ENCODE peak calls at places on chromosomes 16 and 17, in four cellular contexts. One of them, this sample, is unnamed.
A peak's percentile ranks its signal among the peaks of the same experiment; 100 is the strongest.

GRCh38 chr16:67666538-67667433 is at the start of the genes C16orf86 and ENKD1:
- DNase-seq in effector memory CD4-positive, alpha-beta T cell: peak; percentile 62
- DNase-seq in heart left ventricle: peak; percentile 93
- DNase-seq in neural progenitor cell: peak; percentile 96
- DNase-seq in this sample: peak; percentile 80

GRCh38 chr16:2090819-2091721 is 43.3 kb downstream of the TSC2 start:
- DNase-seq in heart left ventricle: no peak
- DNase-seq in neural progenitor cell: peak; percentile 96
- DNase-seq in effector memory CD4-positive, alpha-beta T cell: no peak
- DNase-seq in this sample: peak; percentile 86

GRCh38 chr17:67285360-67285759 is 40.4 kb upstream of the HELZ start:
- DNase-seq in neural progenitor cell: no peak
- DNase-seq in effector memory CD4-positive, alpha-beta T cell: no peak
- DNase-seq in heart left ventricle: no peak
- DNase-seq in this sample: no peak

GRCh38 chr17:65519471-65519870 is 42.0 kb downstream of the AXIN2 start:
- DNase-seq in effector memory CD4-positive, alpha-beta T cell: no peak
- DNase-seq in neural progenitor cell: no peak
- DNase-seq in heart left ventricle: no peak
- DNase-seq in this sample: no peak

GRCh38 chr16:1097800-1098199 is 1.8 kb upstream of the C1QTNF8 start:
- DNase-seq in neural progenitor cell: no peak
- DNase-seq in heart left ventricle: peak; percentile 88
- DNase-seq in effector memory CD4-positive, alpha-beta T cell: no peak
- DNase-seq in this sample: peak; percentile 96

GRCh38 chr17:64732336-64733006 is 70.4 kb upstream of the SMURF2 start:
- DNase-seq in neural progenitor cell: no peak
- DNase-seq in effector memory CD4-positive, alpha-beta T cell: no peak
- DNase-seq in heart left ventricle: peak; percentile 66
- DNase-seq in this sample: no peak

GRCh38 chr17:37065486-37066321 is 117.0 kb downstream of the AATF start:
- DNase-seq in neural progenitor cell: no peak
- DNase-seq in effector memory CD4-positive, alpha-beta T cell: no peak
- DNase-seq in heart left ventricle: no peak
- DNase-seq in this sample: no peak

GRCh38 chr17:45227631-45228120 is 6.0 kb downstream of the FMNL1 start:
- DNase-seq in effector memory CD4-positive, alpha-beta T cell: no peak
- DNase-seq in neural progenitor cell: no peak
- DNase-seq in heart left ventricle: no peak
- DNase-seq in this sample: no peak

GRCh38 chr17:67779098-67779672 is 46.1 kb upstream of the BPTF start:
- DNase-seq in heart left ventricle: peak; percentile 62
- DNase-seq in effector memory CD4-positive, alpha-beta T cell: no peak
- DNase-seq in neural progenitor cell: peak; percentile 65
- DNase-seq in this sample: no peak

GRCh38 chr16:70777973-70778406 is 23.0 kb downstream of the VAC14 start:
- DNase-seq in neural progenitor cell: no peak
- DNase-seq in effector memory CD4-positive, alpha-beta T cell: no peak
- DNase-seq in heart left ventricle: no peak
- DNase-seq in this sample: no peak

GRCh38 chr16:68200120-68200783 is 35.7 kb downstream of the ESRP2 start:
- DNase-seq in heart left ventricle: no peak
- DNase-seq in neural progenitor cell: no peak
- DNase-seq in effector memory CD4-positive, alpha-beta T cell: no peak
- DNase-seq in this sample: no peak

GRCh38 chr16:55701442-55702319 is 45.9 kb downstream of the SLC6A2 start:
- DNase-seq in neural progenitor cell: peak; percentile 70
- DNase-seq in heart left ventricle: peak; percentile 79
- DNase-seq in effector memory CD4-positive, alpha-beta T cell: no peak
- DNase-seq in this sample: peak; percentile 35

GRCh38 chr16:66052745-66053144 is 313.7 kb upstream of the CDH5 start:
- DNase-seq in effector memory CD4-positive, alpha-beta T cell: no peak
- DNase-seq in heart left ventricle: no peak
- DNase-seq in neural progenitor cell: no peak
- DNase-seq in this sample: no peak

GRCh38 chr17:60077672-60078519 is 825 bp downstream of the HEATR6 start:
- DNase-seq in heart left ventricle: no peak
- DNase-seq in effector memory CD4-positive, alpha-beta T cell: no peak
- DNase-seq in neural progenitor cell: peak; percentile 10
- DNase-seq in this sample: no peak

GRCh38 chr17:64615025-64615677 is 47.0 kb downstream of the SMURF2 start:
- DNase-seq in effector memory CD4-positive, alpha-beta T cell: no peak
- DNase-seq in neural progenitor cell: no peak
- DNase-seq in heart left ventricle: no peak
- DNase-seq in this sample: no peak

GRCh38 chr17:1058423-1059130 is 61.6 kb downstream of the TIMM22 start:
- DNase-seq in heart left ventricle: peak; percentile 87
- DNase-seq in effector memory CD4-positive, alpha-beta T cell: no peak
- DNase-seq in neural progenitor cell: peak; percentile 29
- DNase-seq in this sample: no peak

GRCh38 chr17:9488556-9488955 is 87.1 kb downstream of the STX8 start:
- DNase-seq in neural progenitor cell: no peak
- DNase-seq in heart left ventricle: no peak
- DNase-seq in effector memory CD4-positive, alpha-beta T cell: no peak
- DNase-seq in this sample: no peak

GRCh38 chr16:72530434-72530833 is 358.5 kb upstream of the PMFBP1 start:
- DNase-seq in neural progenitor cell: no peak
- DNase-seq in heart left ventricle: no peak
- DNase-seq in effector memory CD4-positive, alpha-beta T cell: no peak
- DNase-seq in this sample: no peak

GRCh38 chr17:28225271-28225670 is 93.7 kb upstream of the TMEM97 start:
- DNase-seq in neural progenitor cell: no peak
- DNase-seq in heart left ventricle: no peak
- DNase-seq in effector memory CD4-positive, alpha-beta T cell: no peak
- DNase-seq in this sample: no peak

GRCh38 chr17:49618112-49618611 is 42.5 kb downstream of the NXPH3 start:
- DNase-seq in heart left ventricle: no peak
- DNase-seq in neural progenitor cell: no peak
- DNase-seq in effector memory CD4-positive, alpha-beta T cell: no peak
- DNase-seq in this sample: no peak

GRCh38 chr17:35291802-35292201 is 48.9 kb downstream of the SLFN5 start:
- DNase-seq in effector memory CD4-positive, alpha-beta T cell: no peak
- DNase-seq in neural progenitor cell: no peak
- DNase-seq in heart left ventricle: no peak
- DNase-seq in this sample: no peak

GRCh38 chr17:50154604-50155003 is 4.1 kb upstream of the PPP1R9B start:
- DNase-seq in heart left ventricle: no peak
- DNase-seq in effector memory CD4-positive, alpha-beta T cell: no peak
- DNase-seq in neural progenitor cell: no peak
- DNase-seq in this sample: no peak

DNA sequence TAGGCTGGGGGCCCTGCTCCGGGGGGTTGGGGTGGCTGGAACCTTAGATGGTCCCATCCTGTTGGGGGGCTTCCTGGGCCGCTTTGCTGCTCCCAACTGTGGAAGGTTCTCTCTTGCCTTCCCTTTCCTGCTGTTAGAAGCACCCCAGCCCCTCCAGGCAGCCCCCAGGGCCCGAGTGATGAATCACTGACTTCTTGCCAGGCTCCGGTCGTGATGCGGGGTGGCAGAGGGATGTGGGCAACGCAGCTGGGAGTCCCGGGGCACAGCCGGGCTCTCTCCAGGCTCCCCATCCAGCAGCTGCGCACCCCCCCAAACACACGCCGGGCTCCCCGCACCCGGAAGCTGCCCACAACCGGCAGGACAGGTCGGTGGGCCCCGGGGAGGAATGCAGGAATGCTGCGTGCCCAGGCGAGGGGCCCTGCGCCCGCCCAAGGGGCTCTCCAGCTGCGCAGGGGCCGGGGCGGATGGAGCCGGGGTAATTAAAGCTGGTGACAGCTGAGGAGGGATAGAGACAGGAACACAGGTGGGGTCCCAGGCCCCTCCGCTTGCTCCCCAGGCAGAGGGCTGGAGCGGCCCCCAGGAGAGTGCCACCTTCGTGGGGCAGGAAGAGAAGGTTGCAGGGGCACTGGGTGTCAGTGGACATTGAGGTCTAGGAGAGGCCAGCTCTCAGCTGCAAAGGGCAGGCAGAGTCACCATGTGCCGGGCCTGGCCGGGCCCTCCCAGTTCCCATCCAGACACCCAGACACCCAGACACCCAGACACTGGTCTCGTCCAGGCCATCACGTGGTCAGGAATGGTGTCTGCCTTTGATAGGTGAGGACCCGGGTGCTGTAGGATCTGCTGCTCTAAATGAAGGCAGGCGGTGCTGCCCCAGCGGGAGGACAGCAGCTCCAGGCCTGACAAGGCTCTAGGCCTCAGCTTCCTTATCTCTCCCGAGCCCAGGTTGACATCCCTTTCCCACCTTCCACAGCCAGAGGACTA is 15.0 kb upstream of the SLC38A10 start:
- DNase-seq in effector memory CD4-positive, alpha-beta T cell: no peak
- DNase-seq in neural progenitor cell: no peak
- DNase-seq in heart left ventricle: no peak
- DNase-seq in this sample: no peak
- H3K4me3 ChIP-seq in effector memory CD4-positive, alpha-beta T cell: no peak overlapping the region
- H3K4me3 ChIP-seq in neural progenitor cell: no peak overlapping the region
- H3K4me3 ChIP-seq in heart left ventricle: peak overlapping the region; percentile 56
- H3K4me3 ChIP-seq in this sample: no peak overlapping the region

GRCh38 chr16:87499189-87499486 is 6.3 kb upstream of the ZCCHC14 start:
- DNase-seq in heart left ventricle: no peak
- DNase-seq in effector memory CD4-positive, alpha-beta T cell: no peak
- DNase-seq in neural progenitor cell: no peak
- DNase-seq in this sample: no peak

GRCh38 chr16:87501117-87501516 is 8.3 kb upstream of the ZCCHC14 start:
- DNase-seq in neural progenitor cell: no peak
- DNase-seq in effector memory CD4-positive, alpha-beta T cell: no peak
- DNase-seq in heart left ventricle: no peak
- DNase-seq in this sample: no peak

GRCh38 chr16:87505834-87506233 is 13.0 kb upstream of the ZCCHC14 start:
- DNase-seq in neural progenitor cell: no peak
- DNase-seq in effector memory CD4-positive, alpha-beta T cell: no peak
- DNase-seq in heart left ventricle: no peak
- DNase-seq in this sample: no peak

GRCh38 chr16:87498324-87499188 is 5.7 kb upstream of the ZCCHC14 start:
- DNase-seq in heart left ventricle: no peak
- DNase-seq in effector memory CD4-positive, alpha-beta T cell: no peak
- DNase-seq in neural progenitor cell: no peak
- DNase-seq in this sample: no peak

DNA sequence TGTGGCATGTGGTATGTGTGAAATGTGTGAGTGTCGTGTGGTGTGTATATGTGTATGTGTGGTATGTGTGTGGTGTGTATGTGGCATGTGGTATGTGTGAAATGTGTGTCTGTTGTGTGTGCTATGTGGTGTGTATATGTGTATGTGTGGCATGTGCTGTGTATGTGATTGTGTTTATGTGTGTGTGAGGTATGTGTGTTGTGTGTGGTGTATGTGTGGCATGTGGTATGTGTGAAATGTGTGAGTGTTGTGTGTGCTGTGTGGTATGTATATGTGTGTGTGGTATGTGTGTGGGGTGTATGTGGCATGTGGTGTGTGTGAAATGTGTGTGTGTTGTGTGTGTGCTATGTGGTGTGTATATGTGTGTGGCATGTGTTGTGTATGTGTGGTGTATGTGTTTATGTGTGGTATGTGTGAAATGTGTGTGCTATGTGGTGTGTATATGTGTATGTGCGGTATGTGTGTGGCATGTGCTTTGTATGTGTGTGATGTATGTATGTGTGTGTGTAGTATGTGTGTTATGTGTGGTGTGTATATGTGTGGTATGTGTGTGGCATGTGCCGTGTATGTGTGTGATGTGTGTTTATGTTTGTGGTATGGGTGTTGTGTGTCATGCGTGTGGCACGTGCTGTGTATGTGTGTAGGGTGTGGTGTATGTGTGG is 9.6 kb upstream of the ZCCHC14 start:
- DNase-seq in effector memory CD4-positive, alpha-beta T cell: no peak
- DNase-seq in neural progenitor cell: no peak
- DNase-seq in heart left ventricle: no peak
- DNase-seq in this sample: no peak
- H3K4me1 ChIP-seq in effector memory CD4-positive, alpha-beta T cell: no peaks in the 10 kb centered on the region
- H3K4me1 ChIP-seq in neural progenitor cell: no peaks in the 10 kb centered on the region
- H3K4me1 ChIP-seq in heart left ventricle: no peaks in the 10 kb centered on the region
- H3K4me1 ChIP-seq in this sample: no peaks in the 10 kb centered on the region

DNA sequence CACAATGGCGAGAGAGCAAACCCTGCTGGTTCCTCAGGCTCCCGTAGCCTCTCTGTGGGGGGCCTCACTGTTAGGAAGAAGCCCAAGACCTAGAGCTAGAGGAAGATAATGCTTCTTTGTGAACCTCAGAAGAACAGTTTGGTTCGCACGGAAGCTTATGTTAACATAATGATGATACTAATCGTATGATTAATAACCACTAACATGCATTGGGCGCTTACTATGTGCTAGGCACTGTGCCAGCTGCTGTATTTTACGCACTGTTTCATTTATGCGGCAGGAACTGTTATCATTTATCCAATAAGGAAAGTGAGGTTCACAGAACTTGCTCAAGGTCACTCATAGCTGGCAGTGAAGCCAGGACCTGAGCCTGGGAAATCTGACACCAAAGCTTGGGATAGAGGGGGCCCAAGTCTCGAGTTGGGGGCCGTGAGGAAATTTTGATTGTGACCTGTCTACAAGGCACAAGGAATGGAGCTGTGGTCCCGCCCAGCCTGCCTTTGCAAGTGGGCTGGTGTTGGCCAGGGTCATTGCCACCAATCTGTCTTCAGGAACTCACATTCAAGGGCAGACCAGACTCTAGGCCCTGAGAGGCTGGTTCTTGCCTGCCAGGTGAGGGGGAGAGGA is 6.8 kb downstream of the PRCD start:
- DNase-seq in heart left ventricle: no peak
- DNase-seq in effector memory CD4-positive, alpha-beta T cell: no peak
- DNase-seq in neural progenitor cell: no peak
- DNase-seq in this sample: no peak
- H3K4me3 ChIP-seq in heart left ventricle: no peak overlapping the region
- H3K4me3 ChIP-seq in effector memory CD4-positive, alpha-beta T cell: no peak overlapping the region
- H3K4me3 ChIP-seq in neural progenitor cell: no peak overlapping the region
- H3K4me3 ChIP-seq in this sample: no peak overlapping the region

DNA sequence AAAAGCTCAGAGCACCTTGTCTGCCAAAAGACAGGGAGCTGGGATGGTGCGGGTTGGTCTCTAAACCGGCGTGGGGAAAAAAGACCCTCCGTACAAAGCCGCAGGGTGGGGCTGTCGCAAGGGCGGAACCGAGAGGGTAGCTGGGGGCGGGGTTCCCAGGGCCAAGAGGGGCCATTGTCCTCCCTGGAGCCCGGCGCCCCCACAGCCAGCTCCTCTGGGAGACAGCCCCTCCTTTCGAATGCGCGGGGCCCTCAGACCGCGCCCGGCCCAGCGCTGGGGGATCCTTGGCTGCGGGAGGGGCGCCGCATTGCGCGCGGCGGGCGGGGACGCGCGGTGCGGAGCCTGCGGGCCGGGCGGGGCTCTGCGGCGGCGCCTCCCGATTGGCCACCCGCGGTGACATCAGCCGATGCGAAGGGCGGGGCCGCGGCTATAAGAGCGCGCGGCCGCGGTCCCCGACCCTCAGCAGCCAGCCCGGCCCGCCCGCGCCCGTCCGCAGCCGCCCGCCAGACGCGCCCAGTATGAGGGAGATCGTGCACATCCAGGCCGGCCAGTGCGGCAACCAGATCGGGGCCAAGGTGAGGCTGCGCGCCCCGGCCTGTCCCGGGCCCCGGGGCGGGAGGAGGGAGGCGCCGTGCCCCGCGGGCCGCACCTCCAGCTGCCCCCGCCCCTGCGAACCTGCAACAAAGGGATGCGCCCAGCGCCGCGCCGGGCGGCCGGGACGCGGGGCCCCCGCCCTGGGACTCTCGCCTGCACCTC is at the start of gene TUBB3:
- DNase-seq in effector memory CD4-positive, alpha-beta T cell: no peak
- DNase-seq in heart left ventricle: peak; percentile 90
- DNase-seq in neural progenitor cell: peak; percentile 95
- DNase-seq in this sample: no peak
- H3K4me1 ChIP-seq in effector memory CD4-positive, alpha-beta T cell: peaks cover 67% of the 10 kb centered on the region
- H3K4me1 ChIP-seq in heart left ventricle: peaks cover 19% of the 10 kb centered on the region
- H3K4me1 ChIP-seq in neural progenitor cell: peaks cover 40% of the 10 kb centered on the region
- H3K4me1 ChIP-seq in this sample: peaks cover 15% of the 10 kb centered on the region